ENCODE peak calls at places on chromosome 5, in five cellular contexts. Z is IMR-90, O is GM12878, M is K562, A is HepG2. R is an unnamed sample.

GRCh38 chr5:132662925-132663770 is 5.2 kb downstream of the IL13 start:
- DNase-seq in O (peak; percentile 99), A (peak; percentile 36), Z (peak; percentile 21), M (peak; percentile 63), R (peak; percentile 13)

GRCh38 chr5:159902444-159903121 is 13.7 kb upstream of the ADRA1B start:
- DNase-seq in O (no peak), Z (peak; percentile 46), A (no peak), M (no peak), R (peak; percentile 89)

GRCh38 chr5:11596657-11597071 is 307.6 kb downstream of the CTNND2 start:
- DNase-seq in O (no peak), A (peak; percentile 98), Z (no peak), M (no peak), R (no peak)

GRCh38 chr5:129716235-129717030 is 31.5 kb upstream of the MINAR2 start:
- DNase-seq in M (no peak), Z (no peak), A (no peak), O (no peak), R (no peak)

GRCh38 chr5:10797246-10797645 is 36.2 kb upstream of the DAP start:
- DNase-seq in Z (peak; percentile 37), O (no peak), M (no peak), A (no peak), R (no peak)

GRCh38 chr5:173671121-173671949 is 54.9 kb upstream of the BOD1 start:
- DNase-seq in Z (no peak), M (no peak), O (no peak), A (peak; percentile 60), R (no peak)

GRCh38 chr5:174235993-174236528 is 190.6 kb downstream of the NSG2 start:
- DNase-seq in M (no peak), O (no peak), A (no peak), Z (no peak), R (no peak)

GRCh38 chr5:154072782-154073171 is 34.0 kb downstream of the MFAP3 start:
- DNase-seq in Z (no peak), A (peak; percentile 47), O (no peak), M (no peak), R (no peak)

GRCh38 chr5:140011297-140011802 is 31.7 kb downstream of the NRG2 start:
- DNase-seq in A (peak; percentile 34), M (no peak), O (peak; percentile 83), Z (peak; percentile 1), R (peak; percentile 28)

GRCh38 chr5:175813943-175814630 is 57.3 kb upstream of the CPLX2 start:
- DNase-seq in Z (no peak), O (no peak), M (no peak), A (no peak), R (no peak)

GRCh38 chr5:37840036-37840909 is at the start of gene GDNF:
- DNase-seq in M (no peak), A (peak; percentile 25), Z (peak; percentile 77), O (no peak), R (peak; percentile 46)

GRCh38 chr5:150144211-150144801 is 11.3 kb downstream of the PDGFRB start:
- DNase-seq in Z (peak; percentile 86), O (no peak), A (no peak), M (peak; percentile 64), R (no peak)

GRCh38 chr5:116626272-116626723 is 51.7 kb upstream of the SEMA6A start:
- DNase-seq in O (no peak), Z (peak; percentile 22), M (no peak), A (no peak), R (no peak)

GRCh38 chr5:160011471-160011870 is 2.5 kb downstream of the TTC1 start:
- DNase-seq in O (no peak), A (no peak), Z (no peak), M (no peak), R (no peak)

GRCh38 chr5:119810217-119810616 is 180.9 kb downstream of the FAM170A start:
- DNase-seq in A (no peak), O (no peak), M (no peak), Z (no peak), R (no peak)

GRCh38 chr5:180640301-180640764 is 9.1 kb downstream of the FLT4 start:
- DNase-seq in A (no peak), Z (no peak), M (no peak), O (no peak), R (no peak)

GRCh38 chr5:120465281-120465961 is 1.3 kb downstream of the PRR16 start:
- DNase-seq in Z (peak; percentile 64), O (no peak), A (no peak), M (peak; percentile 12), R (no peak)

GRCh38 chr5:157930710-157931109 is 71.8 kb upstream of the CLINT1 start:
- DNase-seq in M (no peak), A (no peak), O (no peak), Z (no peak), R (no peak)

GRCh38 chr5:88672644-88673493 is 210.1 kb downstream of the MEF2C start:
- DNase-seq in O (no peak), M (no peak), A (no peak), Z (no peak), R (no peak)

GRCh38 chr5:84487963-84488362 is 103.3 kb upstream of the EDIL3 start:
- DNase-seq in A (no peak), M (no peak), Z (peak; percentile 98), O (no peak), R (no peak)

GRCh38 chr5:97338729-97339128 is 155.7 kb upstream of the RIOK2 start:
- DNase-seq in O (no peak), A (no peak), Z (peak; percentile 3), M (no peak), R (no peak)

GRCh38 chr5:53397845-53398244 is 82.6 kb upstream of the FST start:
- DNase-seq in M (no peak), Z (peak; percentile 90), A (no peak), O (no peak), R (no peak)

GRCh38 chr5:26662806-26663360 is 375.5 kb downstream of the CDH9 start:
- DNase-seq in Z (no peak), O (no peak), A (no peak), M (no peak), R (no peak)

GRCh38 chr5:150114773-150115408 is 28.5 kb upstream of the CSF1R start:
- DNase-seq in A (no peak), Z (no peak), M (no peak), O (no peak), R (no peak)

GRCh38 chr5:66967102-66967501 is 229.5 kb downstream of the CD180 start:
- DNase-seq in O (no peak), Z (peak; percentile 86), M (no peak), A (no peak), R (no peak)

GRCh38 chr5:133041910-133042309 is 9.9 kb upstream of the HSPA4 start:
- DNase-seq in O (no peak), A (no peak), Z (peak; percentile 44), M (no peak), R (no peak)

GRCh38 chr5:82164957-82165698 is 113.0 kb downstream of the RPS23 start:
- DNase-seq in A (no peak), Z (peak; percentile 84), M (no peak), O (no peak), R (peak; percentile 22)

DNA sequence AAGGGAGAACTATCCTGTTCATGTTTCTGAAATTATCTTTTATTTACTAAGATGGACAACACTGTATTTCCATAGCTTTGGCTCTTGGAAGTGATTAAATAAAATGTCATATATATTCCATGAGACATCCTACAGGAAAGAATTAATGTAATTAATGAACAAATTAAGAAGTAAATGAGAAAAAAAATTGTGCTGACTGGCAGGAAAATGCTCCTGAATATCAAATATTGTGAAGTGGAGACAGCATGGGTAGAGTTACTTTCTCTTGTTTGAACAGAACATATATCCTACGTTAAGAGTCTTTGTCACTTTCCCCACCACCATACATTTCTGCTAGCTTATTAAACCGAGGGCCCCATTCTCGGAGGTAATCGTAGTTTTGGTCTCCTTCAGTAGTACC is 157.4 kb downstream of the CDH10 start:
- DNase-seq in Z (no peak), A (no peak), M (no peak), O (no peak), R (no peak)
- TF ChIP-seq POLR2A in Z (no peak), A (no peak), M (no peak), O (no peak), R (no peak)

GRCh38 chr5:169607882-169608281 is 24.3 kb downstream of the SPDL1 start:
- DNase-seq in O (no peak), A (no peak), Z (no peak), M (no peak), R (no peak)

GRCh38 chr5:169609716-169610115 is 26.1 kb downstream of the SPDL1 start:
- DNase-seq in O (no peak), Z (no peak), A (no peak), M (no peak), R (no peak)

GRCh38 chr5:169606279-169606678 is 22.7 kb downstream of the SPDL1 start:
- DNase-seq in Z (no peak), M (no peak), O (no peak), A (no peak), R (no peak)

DNA sequence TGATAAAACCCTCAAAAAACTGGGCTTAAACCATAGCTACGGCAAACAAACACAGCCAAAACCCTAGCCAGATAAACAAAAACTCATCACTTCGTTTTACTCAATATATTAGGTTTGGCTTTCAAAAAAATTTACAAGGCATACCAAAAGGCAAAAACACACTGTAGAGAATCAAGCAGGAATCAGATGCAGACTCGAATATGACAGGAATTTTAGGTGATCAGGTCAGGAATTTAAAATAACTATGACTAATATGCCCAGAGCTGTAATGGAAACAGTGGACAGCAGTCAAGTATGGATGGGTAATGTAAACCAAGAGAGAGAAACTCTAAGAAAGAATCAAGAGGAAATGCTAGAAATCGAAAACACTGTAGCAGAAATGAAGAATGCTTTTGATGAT is 26.5 kb upstream of the DOCK2 start:
- DNase-seq in O (no peak), M (no peak), Z (peak; percentile 39), A (no peak), R (no peak)
- TF ChIP-seq BHLHE40 in O (no peak), M (no peak), Z (no peak), A (no peak), R (no peak)

GRCh38 chr5:60699549-60700346 is at the start of gene DEPDC1B:
- DNase-seq in M (peak; percentile 88), A (peak; percentile 83), Z (peak; percentile 88), O (peak; percentile 50), R (peak; percentile 79)
- TF ChIP-seq POLR2A in M (peak; percentile 95), A (peak; percentile 89), Z (peak; percentile 68), O (peak; percentile 93), R (peak; percentile 66)

GRCh38 chr5:138664276-138664943 is 88.8 kb upstream of the CTNNA1 start:
- DNase-seq in A (no peak), M (no peak), Z (peak; percentile 39), O (no peak), R (no peak)

GRCh38 chr5:138663561-138663960 is 88.4 kb upstream of the HSPA9 start:
- DNase-seq in M (no peak), Z (no peak), O (no peak), A (no peak), R (no peak)

GRCh38 chr5:138662599-138662998 is 87.4 kb upstream of the HSPA9 start:
- DNase-seq in M (no peak), O (no peak), Z (no peak), A (no peak), R (no peak)

GRCh38 chr5:138661991-138662434 is 86.8 kb upstream of the HSPA9 start:
- DNase-seq in Z (no peak), A (no peak), M (no peak), O (no peak), R (no peak)

DNA sequence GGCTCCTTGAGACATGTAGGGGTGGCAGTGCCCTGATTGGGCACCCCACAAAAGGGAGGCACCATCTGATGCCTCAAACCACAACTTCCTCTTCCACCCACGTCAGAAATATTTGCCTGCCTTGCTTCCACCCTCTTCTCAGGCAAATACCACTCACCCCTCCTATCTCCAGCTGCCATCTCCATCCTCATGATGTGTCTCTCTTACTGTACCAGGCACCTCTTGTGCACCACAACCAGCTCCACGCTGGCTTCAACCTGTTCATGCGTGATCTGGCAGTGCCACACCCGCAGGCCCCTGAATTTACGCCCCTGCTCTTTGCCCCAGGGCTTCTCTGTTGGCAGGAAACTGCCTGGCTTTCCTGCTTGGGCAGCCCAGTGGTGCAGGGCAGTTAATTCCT is 87.8 kb upstream of the HSPA9 start:
- DNase-seq in M (no peak), Z (no peak), O (no peak), A (no peak), R (no peak)
- TF ChIP-seq BHLHE40 in M (no peak), Z (no peak), O (no peak), A (no peak), R (no peak)